ENCODE peak calls at places on chromosomes 4 and X, in nine cellular contexts. Y is activated CD8-positive, alpha-beta memory T cell treated with anti-CD3 and anti-CD28 coated beads for 1 hour; X is amygdala; L is GM04504; N is CD8-positive, alpha-beta T cell; P is EH; T is NCI-H1105; O is NCI-H1092 treated with DMSO at 0.1 percent for 48 hours; E is ACHN. H is an unnamed sample.
A peak's percentile ranks its signal among the peaks of the same experiment; 100 is the strongest.

GRCh38 chr4:40327340-40327739 is 7.8 kb upstream of the CHRNA9 start:
- DNase-seq in Y (no peak), O (no peak), P (no peak), E (no peak), X (no peak), N (no peak), L (no peak), T (no peak), H (no peak)

GRCh38 chr4:119034276-119035008 is 101.2 kb upstream of the MYOZ2 start:
- DNase-seq in L (no peak), N (no peak), Y (no peak), O (no peak), X (no peak), E (no peak), P (peak; percentile 84), T (no peak), H (no peak)

GRCh38 chrX:314049-314448 is 4.5 kb downstream of the GTPBP6 start:
- DNase-seq in X (no peak), E (no peak), N (no peak), P (no peak), L (no peak), T (no peak), O (no peak), Y (no peak), H (no peak)

GRCh38 chr4:15649914-15650545 is 5.1 kb downstream of the FBXL5 start:
- DNase-seq in E (peak; percentile 57), N (peak; percentile 62), O (peak; percentile 21), X (peak; percentile 8), Y (no peak), L (no peak), P (peak; percentile 70), T (peak; percentile 31), H (peak; percentile 67)

GRCh38 chrX:24168807-24169206 is 19.3 kb downstream of the ZFX start:
- DNase-seq in P (no peak), X (no peak), T (no peak), Y (no peak), L (no peak), O (no peak), E (no peak), N (no peak), H (no peak)

GRCh38 chrX:11040405-11040804 is 70.7 kb upstream of the HCCS start:
- DNase-seq in P (no peak), X (no peak), N (no peak), O (no peak), Y (no peak), E (no peak), L (no peak), T (no peak), H (no peak)

GRCh38 chr4:117610706-117611308 is 423.5 kb upstream of the NDST3 start:
- DNase-seq in N (no peak), X (no peak), O (no peak), T (no peak), P (no peak), Y (no peak), L (no peak), E (no peak), H (no peak)

GRCh38 chr4:108058685-108059440 is 69.2 kb downstream of the HADH start:
- DNase-seq in E (no peak), X (no peak), Y (no peak), O (no peak), L (peak; percentile 72), N (no peak), T (no peak), P (peak; percentile 93), H (peak; percentile 91)

H was measured in M059J.